ENCODE peak calls at places on chromosome 6, in six cellular contexts. X, K, N, D, S and E are unnamed samples.

GRCh38 chr6:40545954-40546353 is 41.2 kb downstream of the LRFN2 start:
- DNase-seq in X (no peak), K (no peak), N (no peak), D (no peak), S (no peak), E (no peak)

GRCh38 chr6:40672118-40672517 is 85.0 kb upstream of the LRFN2 start:
- DNase-seq in X (no peak), K (no peak), N (no peak), D (no peak), S (no peak), E (no peak)

GRCh38 chr6:37569999-37570776 is 70.5 kb upstream of the CCDC167 start:
- DNase-seq in X (no peak), K (no peak), N (no peak), D (no peak), S (no peak), E (no peak)

GRCh38 chr6:163253556-163254213 is 160.8 kb upstream of the QKI start:
- DNase-seq in X (no peak), K (no peak), N (no peak), D (no peak), S (no peak), E (no peak)

GRCh38 chr6:117513778-117514371 is 31.4 kb downstream of the DCBLD1 start:
- DNase-seq in X (no peak), K (no peak), N (no peak), D (no peak), S (no peak), E (no peak)

GRCh38 chr6:89242574-89243330 is 25.6 kb upstream of the GABRR1 start:
- DNase-seq in X (peak), K (peak), N (no peak), D (peak), S (no peak), E (no peak)

GRCh38 chr6:148027201-148027600 is 315.4 kb upstream of the SASH1 start:
- DNase-seq in X (no peak), K (no peak), N (no peak), D (no peak), S (no peak), E (no peak)

GRCh38 chr6:116157391-116157790 is 31.5 kb upstream of the COL10A1 start:
- DNase-seq in X (no peak), K (no peak), N (no peak), D (no peak), S (no peak), E (no peak)

GRCh38 chr6:116682334-116682712 is 1.3 kb downstream of the KPNA5 start:
- DNase-seq in X (no peak), K (peak), N (no peak), D (no peak), S (no peak), E (no peak)

GRCh38 chr6:51265426-51265825 is 446.8 kb downstream of the TFAP2B start:
- DNase-seq in X (no peak), K (no peak), N (no peak), D (no peak), S (no peak), E (no peak)

GRCh38 chr6:100217641-100218040 is 223.6 kb upstream of the MCHR2 start:
- DNase-seq in X (no peak), K (no peak), N (no peak), D (no peak), S (no peak), E (no peak)

GRCh38 chr6:111981441-111981840 is 72.5 kb upstream of the CCN6 start:
- DNase-seq in X (no peak), K (no peak), N (no peak), D (no peak), S (no peak), E (no peak)

GRCh38 chr6:167293590-167294091 is 2.5 kb downstream of the UNC93A start:
- DNase-seq in X (no peak), K (no peak), N (no peak), D (no peak), S (no peak), E (no peak)

GRCh38 chr6:154815938-154816820 is 83.0 kb downstream of the SCAF8 start:
- DNase-seq in X (no peak), K (no peak), N (no peak), D (no peak), S (no peak), E (no peak)

GRCh38 chr6:33622456-33623431 is 1.6 kb downstream of the ITPR3 start:
- DNase-seq in X (no peak), K (peak), N (no peak), D (no peak), S (no peak), E (peak)

GRCh38 chr6:14153228-14153627 is 35.7 kb downstream of the CD83 start:
- DNase-seq in X (no peak), K (no peak), N (no peak), D (no peak), S (no peak), E (no peak)

GRCh38 chr6:96015321-96015790 is 418 bp upstream of the FUT9 start:
- DNase-seq in X (peak), K (no peak), N (no peak), D (no peak), S (no peak), E (no peak)

GRCh38 chr6:137117605-137118004 is 55.8 kb downstream of the IL22RA2 start:
- DNase-seq in X (no peak), K (no peak), N (no peak), D (no peak), S (no peak), E (no peak)

GRCh38 chr6:39452746-39453145 is 130.2 kb upstream of the KCNK16 start:
- DNase-seq in X (no peak), K (no peak), N (no peak), D (no peak), S (no peak), E (no peak)

GRCh38 chr6:109448615-109449014 is 7.0 kb downstream of the MICAL1 start:
- DNase-seq in X (no peak), K (no peak), N (no peak), D (no peak), S (no peak), E (no peak)

GRCh38 chr6:113111550-113111949 is 745.6 kb upstream of the MARCKS start:
- DNase-seq in X (no peak), K (no peak), N (no peak), D (no peak), S (no peak), E (no peak)

GRCh38 chr6:11368264-11368663 is 135.8 kb upstream of the NEDD9 start:
- DNase-seq in X (no peak), K (no peak), N (no peak), D (no peak), S (no peak), E (no peak)

GRCh38 chr6:163427498-163428254 is 13.2 kb downstream of the QKI start:
- DNase-seq in X (no peak), K (no peak), N (no peak), D (peak), S (no peak), E (no peak)

GRCh38 chr6:7593234-7593633 is 3.2 kb downstream of the SNRNP48 start:
- DNase-seq in X (no peak), K (no peak), N (no peak), D (no peak), S (no peak), E (no peak)

GRCh38 chr6:110976575-110976974 is 5.3 kb upstream of the RPF2 start:
- DNase-seq in X (no peak), K (no peak), N (no peak), D (no peak), S (no peak), E (no peak)

GRCh38 chr6:136548582-136549330 is 1.5 kb downstream of the MAP7 start:
- DNase-seq in X (no peak), K (no peak), N (no peak), D (no peak), S (no peak), E (no peak)

GRCh38 chr6:73131706-73132105 is 93.6 kb downstream of the KHDC1L start:
- DNase-seq in X (no peak), K (no peak), N (no peak), D (no peak), S (no peak), E (no peak)

GRCh38 chr6:19013011-19013410 is 625.9 kb downstream of the RNF144B start:
- DNase-seq in X (no peak), K (no peak), N (no peak), D (no peak), S (no peak), E (no peak)